ENCODE peak calls at places on chromosomes 1 and 21, in six cellular contexts. A, D, W, U, J and M are unnamed samples.

GRCh38 chr1:22711591-22712501 is 1.2 kb downstream of the EPHB2 start:
- DNase-seq in D (peak; percentile 39), U (no peak), A (no peak), J (no peak), W (peak; percentile 60), M (no peak)

GRCh38 chr1:214933375-214933774 is 149.2 kb upstream of the KCNK2 start:
- DNase-seq in U (no peak), A (no peak), J (no peak), W (no peak), D (peak; percentile 39), M (no peak)

GRCh38 chr1:113255038-113255727 is 135.1 kb upstream of the MAGI3 start:
- DNase-seq in D (no peak), J (no peak), U (no peak), W (no peak), A (no peak), M (peak; percentile 35)

GRCh38 chr1:201028473-201028889 is 5.0 kb upstream of the KIF21B start:
- DNase-seq in U (no peak), J (no peak), D (no peak), W (no peak), A (no peak), M (no peak)

GRCh38 chr1:201850053-201850397 is 21.1 kb downstream of the IPO9 start:
- DNase-seq in A (peak; percentile 72), W (peak; percentile 63), D (peak; percentile 87), U (peak; percentile 34), J (no peak), M (no peak)

GRCh38 chr1:111789077-111789476 is 33.4 kb downstream of the DDX20 start:
- DNase-seq in J (no peak), A (no peak), U (no peak), W (no peak), D (no peak), M (no peak)

GRCh38 chr1:10320336-10320735 is 78.5 kb upstream of the PGD start:
- DNase-seq in A (no peak), J (no peak), W (no peak), U (no peak), D (no peak), M (no peak)

GRCh38 chr1:62689524-62689923 is 1.3 kb upstream of the DOCK7 start:
- DNase-seq in W (peak; percentile 90), J (no peak), A (no peak), U (peak; percentile 26), D (peak; percentile 91), M (no peak)

GRCh38 chr1:150152772-150153461 is 3.2 kb downstream of the PLEKHO1 start:
- DNase-seq in W (peak; percentile 85), A (peak; percentile 42), D (peak; percentile 86), J (no peak), U (no peak), M (no peak)

GRCh38 chr1:77371396-77371795 is 89.6 kb downstream of the AK5 start:
- DNase-seq in J (no peak), A (no peak), U (no peak), D (peak; percentile 43), W (peak; percentile 76), M (no peak)

GRCh38 chr1:21449906-21450305 is 10.0 kb downstream of the NBPF3 start:
- DNase-seq in U (no peak), D (peak; percentile 41), A (no peak), W (no peak), J (no peak), M (no peak)

GRCh38 chr21:37463083-37463780 is 96.7 kb downstream of the DYRK1A start:
- DNase-seq in W (peak; percentile 83), D (peak; percentile 80), U (no peak), J (no peak), A (peak; percentile 61), M (no peak)

GRCh38 chr1:28510350-28511223 is 4.7 kb downstream of the RCC1 start:
- DNase-seq in U (no peak), A (peak; percentile 88), J (no peak), D (peak; percentile 52), W (peak; percentile 44), M (no peak)

GRCh38 chr1:40385437-40386310 is 12.1 kb downstream of the SMAP2 start:
- DNase-seq in D (no peak), A (no peak), U (no peak), W (peak; percentile 78), J (no peak), M (no peak)

GRCh38 chr1:87712261-87712674 is 383.6 kb downstream of the LMO4 start:
- DNase-seq in W (no peak), A (peak; percentile 84), D (no peak), J (no peak), U (peak; percentile 40), M (no peak)

GRCh38 chr1:201466492-201466891 is 2.5 kb downstream of the PHLDA3 start:
- DNase-seq in D (no peak), A (no peak), J (no peak), W (peak; percentile 39), U (no peak), M (no peak)

GRCh38 chr1:93567255-93567918 is 114.2 kb downstream of the BCAR3 start:
- DNase-seq in A (peak; percentile 67), W (peak; percentile 96), D (peak; percentile 98), J (no peak), U (peak; percentile 93), M (no peak)

GRCh38 chr1:232110281-232111090 is 483.9 kb downstream of the DISC1 start:
- DNase-seq in U (no peak), J (peak; percentile 87), W (peak; percentile 40), A (peak; percentile 96), D (peak; percentile 81), M (peak; percentile 49)

GRCh38 chr21:42174173-42174572 is 44.8 kb upstream of the ABCG1 start:
- DNase-seq in A (peak; percentile 14), W (no peak), D (no peak), J (no peak), U (no peak), M (no peak)

GRCh38 chr1:179296831-179297377 is 3.3 kb downstream of the SOAT1 start:
- DNase-seq in D (no peak), W (no peak), U (peak; percentile 32), A (no peak), J (no peak), M (no peak)

GRCh38 chr1:27864264-27864895 is 8.0 kb upstream of the THEMIS2 start:
- DNase-seq in W (peak; percentile 22), D (no peak), U (no peak), A (no peak), J (no peak), M (no peak)

GRCh38 chr1:43668956-43669355 is 19.0 kb downstream of the KDM4A start:
- DNase-seq in A (no peak), U (no peak), J (no peak), W (peak; percentile 44), D (peak; percentile 54), M (no peak)

GRCh38 chr1:239293350-239294111 is 92.8 kb upstream of the CHRM3 start:
- DNase-seq in J (no peak), U (no peak), W (no peak), D (no peak), A (no peak), M (no peak)

GRCh38 chr21:41878831-41879189 is 334 bp downstream of the PRDM15 start:
- DNase-seq in D (peak; percentile 81), U (peak; percentile 57), W (peak; percentile 85), A (peak; percentile 86), J (peak; percentile 79), M (peak; percentile 67)

GRCh38 chr1:29105822-29106221 is 17.9 kb downstream of the TMEM200B start:
- DNase-seq in U (peak; percentile 86), J (no peak), D (peak; percentile 15), W (peak; percentile 54), A (no peak), M (no peak)

GRCh38 chr1:31654171-31654776 is 9.6 kb upstream of the PEF1 start:
- DNase-seq in W (no peak), A (no peak), U (no peak), D (no peak), J (no peak), M (no peak)

GRCh38 chr1:31655104-31655503 is 10.4 kb upstream of the PEF1 start:
- DNase-seq in W (no peak), U (no peak), A (no peak), J (no peak), D (no peak), M (no peak)

GRCh38 chr1:31652891-31653489 is 8.3 kb upstream of the PEF1 start:
- DNase-seq in U (no peak), D (no peak), W (no peak), J (no peak), A (no peak), M (no peak)

GRCh38 chr1:31651766-31652165 is 7.1 kb upstream of the PEF1 start:
- DNase-seq in W (no peak), U (peak; percentile 23), J (no peak), D (no peak), A (no peak), M (no peak)

DNA sequence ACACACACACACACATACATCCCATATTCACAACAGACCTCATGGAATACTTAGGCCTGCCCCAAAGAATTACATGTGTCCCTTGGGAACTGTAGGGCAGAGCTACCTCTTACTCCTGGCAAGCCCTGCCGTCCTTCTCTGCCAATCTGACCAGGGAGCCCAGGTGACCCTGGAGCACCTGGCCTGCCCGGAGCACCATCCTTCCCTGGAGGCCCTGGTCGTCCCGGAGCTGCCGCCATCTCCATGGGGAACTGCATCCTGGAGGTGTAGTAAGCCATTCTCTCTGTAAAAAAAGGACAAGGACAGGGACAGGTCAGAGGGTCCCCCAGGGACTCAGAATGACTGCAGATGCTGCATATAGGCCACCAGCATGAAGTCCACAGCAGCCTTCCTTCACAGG is 9.1 kb upstream of the PEF1 start:
- DNase-seq in A (no peak), W (no peak), D (no peak), J (no peak), U (no peak), M (no peak)
- H3K36me3 ChIP-seq in A (no peaks in the 10 kb centered on the region), W (peaks cover 77% of the 10 kb centered on the region), D (peaks cover 61% of the 10 kb centered on the region), J (no peaks in the 10 kb centered on the region), U (peaks cover 45% of the 10 kb centered on the region), M (no peaks in the 10 kb centered on the region)

GRCh38 chr21:44999428-44999971 is 59.7 kb downstream of the SLX9 start:
- DNase-seq in J (no peak), W (no peak), A (no peak), D (no peak), U (no peak), M (no peak)

GRCh38 chr21:45002381-45003204 is 62.8 kb downstream of the SLX9 start:
- DNase-seq in U (no peak), D (no peak), J (no peak), A (no peak), W (no peak), M (no peak)

GRCh38 chr21:45000637-45001133 is 60.9 kb downstream of the SLX9 start:
- DNase-seq in U (no peak), A (no peak), W (no peak), D (no peak), J (no peak), M (no peak)

GRCh38 chr21:44999972-45000636 is 60.3 kb downstream of the SLX9 start:
- DNase-seq in D (no peak), W (no peak), U (peak; percentile 19), A (no peak), J (no peak), M (no peak)

GRCh38 chr21:45001134-45002095 is 61.6 kb downstream of the SLX9 start:
- DNase-seq in W (no peak), U (no peak), J (no peak), A (no peak), D (peak; percentile 65), M (no peak)
- H3K18ac ChIP-seq in W (no peak overlapping the region), U (no peak overlapping the region), J (no peak overlapping the region), A (no peak overlapping the region), D (peak overlapping the region; percentile 7), M (peak overlapping the region; percentile 85)

GRCh38 chr1:3365519-3366158 is 88.8 kb upstream of the ARHGEF16 start:
- DNase-seq in D (no peak), A (no peak), W (no peak), J (no peak), U (no peak), M (no peak)
- H3K23ac ChIP-seq in D (no peak overlapping the region), A (no peak overlapping the region), W (no peak overlapping the region), J (no peak overlapping the region), U (no peak overlapping the region), M (no peak overlapping the region)

GRCh38 chr1:2307943-2308342 is 79.8 kb downstream of the SKI start:
- DNase-seq in J (no peak), W (no peak), A (no peak), D (no peak), U (no peak), M (no peak)
- H3K36me3 ChIP-seq in J (peaks cover 47% of the 10 kb centered on the region), W (peaks cover 54% of the 10 kb centered on the region), A (peaks cover 11% of the 10 kb centered on the region), D (peaks cover 64% of the 10 kb centered on the region), U (peaks cover 66% of the 10 kb centered on the region), M (peaks cover 61% of the 10 kb centered on the region)